ENCODE peak calls at places on chromosomes 12 and 14, in seven cellular contexts. B, I, N, H, R, A and K are unnamed samples.

GRCh38 chr12:124379938-124380754 is 85.3 kb downstream of the RFLNA start:
- DNase-seq in B (no peak), I (peak; percentile 97), N (no peak), H (no peak), R (no peak), A (peak; percentile 88), K (no peak)

GRCh38 chr12:81668475-81668874 is 90.7 kb downstream of the PPFIA2 start:
- DNase-seq in B (no peak), I (no peak), N (no peak), H (no peak), R (no peak), A (peak; percentile 90), K (no peak)

GRCh38 chr12:109963743-109964429 is 32.3 kb downstream of the GIT2 start:
- DNase-seq in B (no peak), I (no peak), N (no peak), H (no peak), R (no peak), A (peak; percentile 82), K (no peak)

GRCh38 chr14:78758333-78758732 is 588.2 kb downstream of the NRXN3 start:
- DNase-seq in B (no peak), I (no peak), N (peak; percentile 12), H (no peak), R (no peak), A (peak; percentile 32), K (no peak)

GRCh38 chr12:43805857-43806736 is at the start of gene TWF1:
- DNase-seq in B (peak; percentile 91), I (peak; percentile 89), N (no peak), H (peak; percentile 84), R (no peak), A (peak; percentile 82), K (peak; percentile 88)

GRCh38 chr14:54784060-54784459 is 118.6 kb downstream of the GCH1 start:
- DNase-seq in B (no peak), I (no peak), N (no peak), H (no peak), R (no peak), A (no peak), K (no peak)

GRCh38 chr14:20934148-20934762 is 21.0 kb upstream of the RNASE2 start:
- DNase-seq in B (no peak), I (no peak), N (no peak), H (peak; percentile 22), R (no peak), A (peak; percentile 4), K (no peak)

GRCh38 chr14:101788016-101788695 is 26.6 kb downstream of the PPP2R5C start:
- DNase-seq in B (no peak), I (no peak), N (no peak), H (no peak), R (no peak), A (no peak), K (no peak)

GRCh38 chr12:100473716-100474150 is at the start of gene NR1H4:
- DNase-seq in B (no peak), I (no peak), N (no peak), H (no peak), R (no peak), A (peak; percentile 70), K (no peak)

GRCh38 chr14:95068521-95068920 is 88.8 kb downstream of the DICER1 start:
- DNase-seq in B (no peak), I (peak; percentile 21), N (no peak), H (no peak), R (no peak), A (no peak), K (no peak)

GRCh38 chr12:93570552-93571359 is 1.7 kb upstream of the SOCS2 start:
- DNase-seq in B (peak; percentile 77), I (peak; percentile 97), N (no peak), H (peak; percentile 90), R (peak; percentile 53), A (peak; percentile 96), K (peak; percentile 95)

GRCh38 chr12:117685115-117685926 is 283.5 kb downstream of the KSR2 start:
- DNase-seq in B (no peak), I (peak; percentile 83), N (no peak), H (no peak), R (peak; percentile 79), A (peak; percentile 11), K (no peak)

GRCh38 chr12:31876568-31877424 is 82.4 kb upstream of the RESF1 start:
- DNase-seq in B (no peak), I (no peak), N (no peak), H (no peak), R (no peak), A (no peak), K (no peak)

GRCh38 chr14:39673141-39674133 is 241.2 kb upstream of the FBXO33 start:
- DNase-seq in B (no peak), I (no peak), N (no peak), H (no peak), R (no peak), A (peak; percentile 7), K (no peak)